ENCODE peak calls at places on chromosome 7, in eight cellular contexts. One of them, this sample, is unnamed.

GRCh38 chr7:158061884-158062656 is 525.6 kb downstream of the PTPRN2 start:
- DNase-seq in HCT116: no peak
- DNase-seq in PC-3: no peak
- DNase-seq in lung: no peak
- DNase-seq in tibial nerve: no peak
- DNase-seq in choroid plexus epithelial cell: no peak
- DNase-seq in cardiac muscle cell: no peak
- DNase-seq in right atrium auricular region: no peak
- DNase-seq in this sample: no peak

GRCh38 chr7:1403844-1404404 is 55.3 kb downstream of the MICALL2 start:
- DNase-seq in right atrium auricular region: no peak
- DNase-seq in PC-3: peak; percentile 20
- DNase-seq in choroid plexus epithelial cell: peak; percentile 83
- DNase-seq in tibial nerve: no peak
- DNase-seq in cardiac muscle cell: peak; percentile 74
- DNase-seq in HCT116: no peak
- DNase-seq in lung: no peak
- DNase-seq in this sample: peak; percentile 14

GRCh38 chr7:120714945-120715344 is 143.0 kb downstream of the TSPAN12 start:
- DNase-seq in tibial nerve: no peak
- DNase-seq in right atrium auricular region: no peak
- DNase-seq in HCT116: no peak
- DNase-seq in cardiac muscle cell: peak; percentile 14
- DNase-seq in lung: no peak
- DNase-seq in PC-3: peak; percentile 50
- DNase-seq in choroid plexus epithelial cell: no peak
- DNase-seq in this sample: no peak

GRCh38 chr7:1936531-1937251 is 266.6 kb downstream of the ELFN1 start:
- DNase-seq in lung: no peak
- DNase-seq in right atrium auricular region: no peak
- DNase-seq in choroid plexus epithelial cell: no peak
- DNase-seq in cardiac muscle cell: no peak
- DNase-seq in tibial nerve: no peak
- DNase-seq in HCT116: no peak
- DNase-seq in PC-3: no peak
- DNase-seq in this sample: no peak

GRCh38 chr7:157268540-157268939 is 68.3 kb upstream of the DNAJB6 start:
- DNase-seq in HCT116: no peak
- DNase-seq in right atrium auricular region: no peak
- DNase-seq in cardiac muscle cell: no peak
- DNase-seq in lung: no peak
- DNase-seq in PC-3: no peak
- DNase-seq in tibial nerve: no peak
- DNase-seq in choroid plexus epithelial cell: no peak
- DNase-seq in this sample: no peak

GRCh38 chr7:132075573-132075972 is 500.7 kb downstream of the PLXNA4 start:
- DNase-seq in lung: no peak
- DNase-seq in PC-3: no peak
- DNase-seq in HCT116: no peak
- DNase-seq in right atrium auricular region: no peak
- DNase-seq in tibial nerve: no peak
- DNase-seq in choroid plexus epithelial cell: no peak
- DNase-seq in cardiac muscle cell: no peak
- DNase-seq in this sample: no peak

GRCh38 chr7:39195967-39196366 is 218.3 kb downstream of the POU6F2 start:
- DNase-seq in PC-3: no peak
- DNase-seq in tibial nerve: no peak
- DNase-seq in right atrium auricular region: no peak
- DNase-seq in HCT116: no peak
- DNase-seq in choroid plexus epithelial cell: no peak
- DNase-seq in lung: no peak
- DNase-seq in cardiac muscle cell: no peak
- DNase-seq in this sample: no peak

GRCh38 chr7:32900415-32900814 is 8.9 kb upstream of the KBTBD2 start:
- DNase-seq in lung: no peak
- DNase-seq in cardiac muscle cell: no peak
- DNase-seq in right atrium auricular region: no peak
- DNase-seq in tibial nerve: no peak
- DNase-seq in choroid plexus epithelial cell: no peak
- DNase-seq in HCT116: no peak
- DNase-seq in PC-3: no peak
- DNase-seq in this sample: no peak

GRCh38 chr7:152989889-152990380 is 230.4 kb downstream of the ACTR3B start:
- DNase-seq in tibial nerve: no peak
- DNase-seq in choroid plexus epithelial cell: peak; percentile 14
- DNase-seq in lung: no peak
- DNase-seq in HCT116: no peak
- DNase-seq in cardiac muscle cell: peak; percentile 2
- DNase-seq in PC-3: no peak
- DNase-seq in right atrium auricular region: no peak
- DNase-seq in this sample: no peak

GRCh38 chr7:36661135-36661840 is 63.0 kb downstream of the AOAH start:
- DNase-seq in tibial nerve: no peak
- DNase-seq in PC-3: peak; percentile 55
- DNase-seq in right atrium auricular region: no peak
- DNase-seq in HCT116: peak; percentile 84
- DNase-seq in cardiac muscle cell: peak; percentile 34
- DNase-seq in lung: no peak
- DNase-seq in choroid plexus epithelial cell: peak; percentile 15
- DNase-seq in this sample: no peak

GRCh38 chr7:84684836-84685235 is 490.2 kb upstream of the SEMA3A start:
- DNase-seq in cardiac muscle cell: no peak
- DNase-seq in HCT116: no peak
- DNase-seq in choroid plexus epithelial cell: no peak
- DNase-seq in tibial nerve: no peak
- DNase-seq in right atrium auricular region: no peak
- DNase-seq in lung: no peak
- DNase-seq in PC-3: no peak
- DNase-seq in this sample: no peak
- TF ChIP-seq CTCF in cardiac muscle cell: no peak
- TF ChIP-seq CTCF in HCT116: no peak
- TF ChIP-seq CTCF in choroid plexus epithelial cell: no peak
- TF ChIP-seq CTCF in tibial nerve: no peak
- TF ChIP-seq CTCF in right atrium auricular region: no peak
- TF ChIP-seq CTCF in lung: no peak
- TF ChIP-seq CTCF in PC-3: no peak
- TF ChIP-seq CTCF in this sample: no peak

GRCh38 chr7:128389085-128389814 is 20.5 kb downstream of the IMPDH1 start:
- DNase-seq in cardiac muscle cell: no peak
- DNase-seq in tibial nerve: no peak
- DNase-seq in right atrium auricular region: no peak
- DNase-seq in PC-3: no peak
- DNase-seq in HCT116: no peak
- DNase-seq in lung: no peak
- DNase-seq in choroid plexus epithelial cell: no peak
- DNase-seq in this sample: no peak
- TF ChIP-seq CTCF in cardiac muscle cell: no peak
- TF ChIP-seq CTCF in tibial nerve: no peak
- TF ChIP-seq CTCF in right atrium auricular region: no peak
- TF ChIP-seq CTCF in PC-3: no peak
- TF ChIP-seq CTCF in HCT116: no peak
- TF ChIP-seq CTCF in lung: no peak
- TF ChIP-seq CTCF in choroid plexus epithelial cell: no peak
- TF ChIP-seq CTCF in this sample: no peak

GRCh38 chr7:47580811-47581331 is 1.0 kb downstream of the TNS3 start:
- DNase-seq in PC-3: peak; percentile 44
- DNase-seq in right atrium auricular region: no peak
- DNase-seq in cardiac muscle cell: no peak
- DNase-seq in choroid plexus epithelial cell: no peak
- DNase-seq in lung: no peak
- DNase-seq in tibial nerve: no peak
- DNase-seq in HCT116: no peak
- DNase-seq in this sample: no peak
- TF ChIP-seq CTCF in PC-3: peak; percentile 35
- TF ChIP-seq CTCF in right atrium auricular region: no peak
- TF ChIP-seq CTCF in cardiac muscle cell: peak; percentile 21
- TF ChIP-seq CTCF in choroid plexus epithelial cell: peak; percentile 36
- TF ChIP-seq CTCF in lung: no peak
- TF ChIP-seq CTCF in tibial nerve: no peak
- TF ChIP-seq CTCF in HCT116: peak; percentile 15
- TF ChIP-seq CTCF in this sample: peak; percentile 15

GRCh38 chr7:127107601-127108007 is 145.1 kb downstream of the GRM8 start:
- DNase-seq in HCT116: peak; percentile 33
- DNase-seq in PC-3: peak; percentile 57
- DNase-seq in lung: peak; percentile 31
- DNase-seq in tibial nerve: peak; percentile 43
- DNase-seq in cardiac muscle cell: peak; percentile 51
- DNase-seq in right atrium auricular region: no peak
- DNase-seq in choroid plexus epithelial cell: peak; percentile 63
- DNase-seq in this sample: no peak
- TF ChIP-seq CTCF in HCT116: peak; percentile 76
- TF ChIP-seq CTCF in PC-3: peak; percentile 68
- TF ChIP-seq CTCF in lung: no peak
- TF ChIP-seq CTCF in tibial nerve: peak; percentile 33
- TF ChIP-seq CTCF in cardiac muscle cell: peak; percentile 40
- TF ChIP-seq CTCF in right atrium auricular region: no peak
- TF ChIP-seq CTCF in choroid plexus epithelial cell: peak; percentile 62
- TF ChIP-seq CTCF in this sample: no peak